ENCODE peak calls at places on chromosomes 2 and 18, in four cellular contexts. N, O, P and L are unnamed samples.

GRCh38 chr2:102143450-102143985 is 972 bp downstream of the IL1R1 start:
- DNase-seq in N (no peak), O (no peak), P (no peak), L (no peak)

GRCh38 chr2:175039031-175039430 is 33.9 kb upstream of the CHN1 start:
- DNase-seq in N (no peak), O (no peak), P (no peak), L (no peak)

GRCh38 chr2:148521181-148521580 is 123.4 kb upstream of the EPC2 start:
- DNase-seq in N (no peak), O (no peak), P (no peak), L (no peak)

GRCh38 chr2:178674122-178674521 is 133.1 kb downstream of the TTN start:
- DNase-seq in N (no peak), O (no peak), P (no peak), L (no peak)

GRCh38 chr2:128438586-128438985 is 119.9 kb upstream of the HS6ST1 start:
- DNase-seq in N (no peak), O (peak; percentile 15), P (no peak), L (no peak)

GRCh38 chr2:48356701-48357322 is 173.1 kb upstream of the STON1 start:
- DNase-seq in N (no peak), O (no peak), P (no peak), L (no peak)

GRCh38 chr2:102895386-102895785 is 133.6 kb downstream of the TMEM182 start:
- DNase-seq in N (no peak), O (no peak), P (no peak), L (no peak)

GRCh38 chr2:48734576-48735303 is 20.8 kb downstream of the LHCGR start:
- DNase-seq in N (no peak), O (no peak), P (no peak), L (no peak)

GRCh38 chr2:173451137-173451536 is 96.5 kb downstream of the CDCA7 start:
- DNase-seq in N (no peak), O (no peak), P (peak; percentile 24), L (no peak)

GRCh38 chr2:55875434-55876135 is 48.0 kb downstream of the EFEMP1 start:
- DNase-seq in N (no peak), O (no peak), P (no peak), L (no peak)

GRCh38 chr18:363327-364115 is 95.7 kb upstream of the THOC1 start:
- DNase-seq in N (no peak), O (no peak), P (no peak), L (no peak)

GRCh38 chr2:138787053-138787666 is 7.0 kb upstream of the NXPH2 start:
- DNase-seq in N (peak; percentile 31), O (no peak), P (no peak), L (peak; percentile 28)

GRCh38 chr18:5073026-5073944 is 123.8 kb downstream of the AKAIN1 start:
- DNase-seq in N (peak; percentile 72), O (no peak), P (peak; percentile 39), L (no peak)

GRCh38 chr2:67797801-67798535 is 264.8 kb downstream of the C1D start:
- DNase-seq in N (peak; percentile 78), O (no peak), P (no peak), L (peak; percentile 27)

GRCh38 chr2:71710805-71711469 is 257.6 kb downstream of the DYSF start:
- DNase-seq in N (no peak), O (no peak), P (no peak), L (no peak)